ENCODE peak calls at places on chromosomes 11 and 22, in seven cellular contexts. One of them, this sample, is unnamed. For H3K4me1, the result is how much of the 10 kb centered on the place peaks cover.

GRCh38 chr22:42584364-42584940 is 30.2 kb downstream of the POLDIP3 start:
- DNase-seq in colonic mucosa: no peak
- DNase-seq in aorta: no peak
- DNase-seq in OCI-LY7: no peak
- DNase-seq in BE2C: no peak
- DNase-seq in PC-3: no peak
- DNase-seq in Caco-2: no peak
- DNase-seq in this sample: no peak

GRCh38 chr11:23769214-23769613 is 727.6 kb upstream of the LUZP2 start:
- DNase-seq in BE2C: no peak
- DNase-seq in colonic mucosa: no peak
- DNase-seq in PC-3: no peak
- DNase-seq in Caco-2: no peak
- DNase-seq in aorta: no peak
- DNase-seq in OCI-LY7: no peak
- DNase-seq in this sample: no peak

GRCh38 chr11:32225491-32226285 is 134.8 kb downstream of the RCN1 start:
- DNase-seq in PC-3: no peak
- DNase-seq in Caco-2: no peak
- DNase-seq in BE2C: no peak
- DNase-seq in OCI-LY7: no peak
- DNase-seq in colonic mucosa: no peak
- DNase-seq in aorta: no peak
- DNase-seq in this sample: no peak

GRCh38 chr11:58726594-58727414 is 4.9 kb downstream of the GLYAT start:
- DNase-seq in colonic mucosa: no peak
- DNase-seq in aorta: no peak
- DNase-seq in OCI-LY7: no peak
- DNase-seq in BE2C: peak
- DNase-seq in PC-3: no peak
- DNase-seq in Caco-2: no peak
- DNase-seq in this sample: no peak

GRCh38 chr11:2990617-2991476 is 1.3 kb downstream of the NAP1L4 start:
- DNase-seq in BE2C: no peak
- DNase-seq in Caco-2: peak
- DNase-seq in colonic mucosa: peak
- DNase-seq in aorta: no peak
- DNase-seq in PC-3: peak
- DNase-seq in OCI-LY7: peak
- DNase-seq in this sample: peak

GRCh38 chr22:43110444-43110926 is at the start of gene BIK:
- DNase-seq in aorta: peak
- DNase-seq in OCI-LY7: peak
- DNase-seq in colonic mucosa: peak
- DNase-seq in Caco-2: peak
- DNase-seq in PC-3: peak
- DNase-seq in BE2C: peak
- DNase-seq in this sample: peak

GRCh38 chr11:111324277-111324720 is 26.0 kb downstream of the POU2AF3 start:
- DNase-seq in PC-3: peak
- DNase-seq in BE2C: no peak
- DNase-seq in aorta: peak
- DNase-seq in colonic mucosa: no peak
- DNase-seq in OCI-LY7: no peak
- DNase-seq in Caco-2: no peak
- DNase-seq in this sample: no peak

GRCh38 chr11:96188625-96189006 is 154.4 kb downstream of the MAML2 start:
- DNase-seq in colonic mucosa: no peak
- DNase-seq in PC-3: no peak
- DNase-seq in OCI-LY7: no peak
- DNase-seq in BE2C: no peak
- DNase-seq in aorta: no peak
- DNase-seq in Caco-2: no peak
- DNase-seq in this sample: no peak

GRCh38 chr11:106888386-106888785 is 129.9 kb downstream of the GUCY1A2 start:
- DNase-seq in Caco-2: no peak
- DNase-seq in colonic mucosa: no peak
- DNase-seq in OCI-LY7: no peak
- DNase-seq in BE2C: no peak
- DNase-seq in PC-3: no peak
- DNase-seq in aorta: no peak
- DNase-seq in this sample: no peak

GRCh38 chr22:42645341-42645937 is 3.8 kb downstream of the CYB5R3 start:
- DNase-seq in aorta: no peak
- DNase-seq in Caco-2: no peak
- DNase-seq in PC-3: no peak
- DNase-seq in BE2C: no peak
- DNase-seq in OCI-LY7: no peak
- DNase-seq in colonic mucosa: no peak
- DNase-seq in this sample: peak

GRCh38 chr11:35003658-35004057 is 87.2 kb downstream of the PDHX start:
- DNase-seq in OCI-LY7: no peak
- DNase-seq in PC-3: peak
- DNase-seq in Caco-2: no peak
- DNase-seq in BE2C: no peak
- DNase-seq in colonic mucosa: no peak
- DNase-seq in aorta: no peak
- DNase-seq in this sample: no peak

GRCh38 chr22:22942511-22943329 is 55.1 kb downstream of the IGLL5 start:
- DNase-seq in colonic mucosa: peak
- DNase-seq in aorta: peak
- DNase-seq in BE2C: peak
- DNase-seq in PC-3: peak
- DNase-seq in Caco-2: peak
- DNase-seq in OCI-LY7: peak
- DNase-seq in this sample: peak

GRCh38 chr11:83436855-83437254 is 150.7 kb upstream of the CCDC90B start:
- DNase-seq in OCI-LY7: no peak
- DNase-seq in colonic mucosa: no peak
- DNase-seq in Caco-2: no peak
- DNase-seq in aorta: no peak
- DNase-seq in PC-3: no peak
- DNase-seq in BE2C: no peak
- DNase-seq in this sample: no peak

GRCh38 chr11:79439430-79439892 is 1.4 kb downstream of the TENM4 start:
- DNase-seq in Caco-2: no peak
- DNase-seq in aorta: no peak
- DNase-seq in OCI-LY7: no peak
- DNase-seq in colonic mucosa: peak
- DNase-seq in BE2C: no peak
- DNase-seq in PC-3: no peak
- DNase-seq in this sample: no peak

GRCh38 chr11:125251956-125252355 is 87.4 kb downstream of the PKNOX2 start:
- DNase-seq in Caco-2: no peak
- DNase-seq in colonic mucosa: no peak
- DNase-seq in aorta: peak
- DNase-seq in BE2C: no peak
- DNase-seq in PC-3: no peak
- DNase-seq in OCI-LY7: no peak
- DNase-seq in this sample: no peak

GRCh38 chr11:125253289-125253688 is 88.7 kb downstream of the PKNOX2 start:
- DNase-seq in PC-3: no peak
- DNase-seq in BE2C: no peak
- DNase-seq in OCI-LY7: no peak
- DNase-seq in aorta: peak
- DNase-seq in colonic mucosa: no peak
- DNase-seq in Caco-2: no peak
- DNase-seq in this sample: no peak

GRCh38 chr11:125245299-125245698 is 80.7 kb downstream of the PKNOX2 start:
- DNase-seq in colonic mucosa: no peak
- DNase-seq in BE2C: no peak
- DNase-seq in aorta: peak
- DNase-seq in OCI-LY7: no peak
- DNase-seq in PC-3: no peak
- DNase-seq in Caco-2: no peak
- DNase-seq in this sample: no peak

GRCh38 chr11:125253795-125254525 is 89.4 kb downstream of the PKNOX2 start:
- DNase-seq in PC-3: no peak
- DNase-seq in aorta: peak
- DNase-seq in OCI-LY7: no peak
- DNase-seq in colonic mucosa: no peak
- DNase-seq in BE2C: no peak
- DNase-seq in Caco-2: no peak
- DNase-seq in this sample: no peak

DNA sequence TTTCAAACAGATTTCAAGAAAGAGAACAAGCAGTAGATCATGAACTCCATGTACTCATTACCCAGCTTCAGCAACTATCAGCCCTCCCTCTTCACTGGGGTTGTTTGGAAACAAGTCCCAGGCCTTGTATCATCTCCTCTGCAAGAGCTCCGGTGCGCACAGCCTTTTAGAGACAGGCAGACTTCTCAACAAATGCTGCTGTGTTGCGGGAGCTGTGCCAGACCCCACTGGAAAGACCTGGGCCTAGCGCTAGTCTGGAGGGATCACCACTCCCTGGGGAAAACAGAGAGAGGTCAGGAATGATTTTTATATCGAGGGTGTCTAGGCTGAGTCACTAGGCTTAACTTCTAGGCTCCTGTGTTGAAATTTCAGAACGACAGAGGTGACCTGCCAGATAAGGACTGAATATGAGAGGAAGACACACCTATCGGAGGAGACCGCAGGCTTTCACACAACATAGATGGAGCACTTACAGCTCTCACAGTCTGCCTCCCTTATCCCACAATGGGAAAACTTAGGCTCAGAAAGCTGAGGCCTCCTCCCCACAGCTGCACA is 85.8 kb downstream of the PKNOX2 start:
- DNase-seq in aorta: peak
- DNase-seq in BE2C: no peak
- DNase-seq in PC-3: no peak
- DNase-seq in OCI-LY7: no peak
- DNase-seq in Caco-2: no peak
- DNase-seq in colonic mucosa: no peak
- DNase-seq in this sample: no peak
- H3K4me1 ChIP-seq in aorta: under half
- H3K4me1 ChIP-seq in BE2C: under half
- H3K4me1 ChIP-seq in PC-3: under half
- H3K4me1 ChIP-seq in OCI-LY7: under half
- H3K4me1 ChIP-seq in Caco-2: under half
- H3K4me1 ChIP-seq in colonic mucosa: under half
- H3K4me1 ChIP-seq in this sample: under half

GRCh38 chr11:829946-830294 is 2.2 kb downstream of the CRACR2B start:
- DNase-seq in Caco-2: no peak
- DNase-seq in BE2C: no peak
- DNase-seq in colonic mucosa: no peak
- DNase-seq in OCI-LY7: no peak
- DNase-seq in PC-3: no peak
- DNase-seq in aorta: no peak
- DNase-seq in this sample: no peak

GRCh38 chr11:829116-829945 is 1.6 kb downstream of the CRACR2B start:
- DNase-seq in OCI-LY7: no peak
- DNase-seq in PC-3: no peak
- DNase-seq in colonic mucosa: peak
- DNase-seq in aorta: peak
- DNase-seq in BE2C: no peak
- DNase-seq in Caco-2: no peak
- DNase-seq in this sample: peak

GRCh38 chr11:827146-827860 is 416 bp upstream of the CRACR2B start:
- DNase-seq in PC-3: no peak
- DNase-seq in OCI-LY7: peak
- DNase-seq in colonic mucosa: peak
- DNase-seq in Caco-2: peak
- DNase-seq in aorta: no peak
- DNase-seq in BE2C: no peak
- DNase-seq in this sample: peak

GRCh38 chr11:827861-828167 is at the start of gene CRACR2B:
- DNase-seq in OCI-LY7: no peak
- DNase-seq in colonic mucosa: peak
- DNase-seq in Caco-2: no peak
- DNase-seq in BE2C: no peak
- DNase-seq in PC-3: no peak
- DNase-seq in aorta: no peak
- DNase-seq in this sample: peak

GRCh38 chr11:828501-829115 is 889 bp downstream of the CRACR2B start:
- DNase-seq in aorta: no peak
- DNase-seq in BE2C: no peak
- DNase-seq in PC-3: no peak
- DNase-seq in colonic mucosa: no peak
- DNase-seq in Caco-2: no peak
- DNase-seq in OCI-LY7: no peak
- DNase-seq in this sample: no peak
- H3K4me1 ChIP-seq in aorta: under half
- H3K4me1 ChIP-seq in BE2C: under half
- H3K4me1 ChIP-seq in PC-3: under half
- H3K4me1 ChIP-seq in colonic mucosa: under half
- H3K4me1 ChIP-seq in Caco-2: under half
- H3K4me1 ChIP-seq in OCI-LY7: under half
- H3K4me1 ChIP-seq in this sample: under half

GRCh38 chr11:66341502-66342126 is 3.3 kb downstream of the BRMS1 start:
- DNase-seq in OCI-LY7: no peak
- DNase-seq in aorta: no peak
- DNase-seq in colonic mucosa: no peak
- DNase-seq in BE2C: no peak
- DNase-seq in PC-3: no peak
- DNase-seq in Caco-2: no peak
- DNase-seq in this sample: no peak

GRCh38 chr11:66340596-66341501 is 4.1 kb downstream of the BRMS1 start:
- DNase-seq in OCI-LY7: no peak
- DNase-seq in PC-3: no peak
- DNase-seq in BE2C: no peak
- DNase-seq in colonic mucosa: no peak
- DNase-seq in Caco-2: no peak
- DNase-seq in aorta: peak
- DNase-seq in this sample: no peak

GRCh38 chr11:66344550-66345315 is at the start of gene BRMS1:
- DNase-seq in colonic mucosa: peak
- DNase-seq in OCI-LY7: peak
- DNase-seq in aorta: peak
- DNase-seq in PC-3: peak
- DNase-seq in Caco-2: peak
- DNase-seq in BE2C: peak
- DNase-seq in this sample: peak

GRCh38 chr11:66345316-66345649 is 379 bp upstream of the BRMS1 start:
- DNase-seq in Caco-2: no peak
- DNase-seq in OCI-LY7: no peak
- DNase-seq in colonic mucosa: no peak
- DNase-seq in PC-3: no peak
- DNase-seq in aorta: no peak
- DNase-seq in BE2C: no peak
- DNase-seq in this sample: no peak

GRCh38 chr11:66343176-66343575 is 1.7 kb downstream of the BRMS1 start:
- DNase-seq in PC-3: no peak
- DNase-seq in BE2C: no peak
- DNase-seq in colonic mucosa: no peak
- DNase-seq in aorta: no peak
- DNase-seq in Caco-2: no peak
- DNase-seq in OCI-LY7: no peak
- DNase-seq in this sample: no peak
- H3K4me1 ChIP-seq in PC-3: under half
- H3K4me1 ChIP-seq in BE2C: under half
- H3K4me1 ChIP-seq in colonic mucosa: under half
- H3K4me1 ChIP-seq in aorta: under half
- H3K4me1 ChIP-seq in Caco-2: under half
- H3K4me1 ChIP-seq in OCI-LY7: under half
- H3K4me1 ChIP-seq in this sample: under half

DNA sequence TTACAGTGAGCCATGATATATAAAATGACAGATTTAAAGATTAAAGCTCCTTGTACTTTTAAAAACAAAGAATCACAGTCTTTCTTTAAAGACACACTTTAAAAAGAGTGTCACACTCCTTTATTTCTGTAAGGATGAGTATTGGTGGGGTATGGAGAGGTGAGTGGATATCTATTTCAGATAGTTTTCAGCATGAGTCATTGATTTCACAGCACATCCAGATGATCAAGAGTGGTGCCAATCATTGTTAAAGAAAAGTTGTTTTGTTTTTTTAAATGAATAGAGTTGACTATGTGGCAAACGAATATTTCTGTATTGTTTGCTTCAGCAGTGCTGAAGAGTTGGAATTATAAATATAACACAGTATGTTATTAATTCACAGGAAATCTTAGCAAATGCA is 52.5 kb downstream of the FAR1 start:
- DNase-seq in aorta: no peak
- DNase-seq in colonic mucosa: no peak
- DNase-seq in BE2C: no peak
- DNase-seq in OCI-LY7: no peak
- DNase-seq in PC-3: peak
- DNase-seq in Caco-2: no peak
- DNase-seq in this sample: no peak
- H3K4me1 ChIP-seq in aorta: under half
- H3K4me1 ChIP-seq in colonic mucosa: under half
- H3K4me1 ChIP-seq in BE2C: under half
- H3K4me1 ChIP-seq in OCI-LY7: under half
- H3K4me1 ChIP-seq in PC-3: under half
- H3K4me1 ChIP-seq in Caco-2: under half
- H3K4me1 ChIP-seq in this sample: under half